ENCODE peak calls at places on chromosomes 16 and 17, in nine cellular contexts. U, E, L, K, T, M, G, P and V are unnamed samples.

GRCh38 chr16:86346034-86346433 is 164.3 kb upstream of the FOXF1 start:
- DNase-seq in G (no peak), K (no peak), T (no peak), E (no peak), L (no peak), U (no peak), P (no peak), M (no peak), V (no peak)

GRCh38 chr17:17084941-17085340 is 42.7 kb downstream of the MPRIP start:
- DNase-seq in L (no peak), E (no peak), K (no peak), U (no peak), G (no peak), T (no peak), P (no peak), M (no peak), V (no peak)

GRCh38 chr17:31224366-31224765 is 72.7 kb downstream of the OMG start:
- DNase-seq in U (no peak), L (no peak), T (no peak), G (no peak), M (peak; percentile 21), P (no peak), E (no peak), K (no peak), V (no peak)

GRCh38 chr17:13030459-13031305 is 12.9 kb upstream of the ELAC2 start:
- DNase-seq in T (peak; percentile 65), U (peak; percentile 53), M (peak; percentile 60), P (peak; percentile 40), E (peak; percentile 19), G (no peak), L (peak; percentile 49), K (peak; percentile 51), V (peak; percentile 47)

GRCh38 chr16:21584817-21585216 is 14.6 kb upstream of the METTL9 start:
- DNase-seq in K (no peak), U (no peak), T (no peak), M (no peak), E (no peak), P (no peak), L (no peak), G (no peak), V (no peak)

GRCh38 chr17:77404812-77405581 is 264.2 kb downstream of the SEC14L1 start:
- DNase-seq in T (peak; percentile 70), M (peak; percentile 89), L (no peak), P (peak; percentile 78), G (peak; percentile 74), U (peak; percentile 69), E (peak; percentile 92), K (no peak), V (peak; percentile 94)

GRCh38 chr17:39719563-39719962 is 10.8 kb downstream of the MIEN1 start:
- DNase-seq in L (no peak), U (no peak), P (no peak), T (no peak), M (no peak), E (no peak), K (no peak), G (no peak), V (no peak)

GRCh38 chr16:49743206-49743470 is 112.8 kb downstream of the ZNF423 start:
- DNase-seq in M (no peak), G (no peak), T (no peak), P (no peak), K (no peak), E (no peak), L (no peak), U (no peak), V (no peak)

GRCh38 chr17:55926276-55926995 is 175.6 kb downstream of the PCTP start:
- DNase-seq in K (no peak), E (no peak), M (no peak), U (no peak), T (no peak), G (no peak), L (no peak), P (no peak), V (no peak)